ENCODE peak calls at places on chromosomes 7 and 10, in four cellular contexts. G, B, O and E are unnamed samples.

GRCh38 chr7:102472126-102473041 is 6.3 kb downstream of the POLR2J start:
- DNase-seq in O (no peak), G (no peak), B (no peak), E (no peak)

GRCh38 chr10:6191569-6191968 is 11.2 kb upstream of the PFKFB3 start:
- DNase-seq in B (no peak), G (no peak), O (no peak), E (no peak)

GRCh38 chr7:28200598-28200997 is 20.0 kb upstream of the JAZF1 start:
- DNase-seq in G (no peak), B (no peak), O (no peak), E (no peak)

GRCh38 chr7:103447073-103447960 is 1.3 kb upstream of the SLC26A5 start:
- DNase-seq in G (no peak), B (no peak), O (peak; percentile 44), E (no peak)

GRCh38 chr7:76231071-76231470 is 29.4 kb downstream of the SRRM3 start:
- DNase-seq in G (no peak), O (no peak), B (no peak), E (no peak)

GRCh38 chr10:61284222-61284890 is 168.8 kb downstream of the TMEM26 start:
- DNase-seq in B (no peak), G (no peak), O (peak; percentile 53), E (no peak)

GRCh38 chr10:33401300-33401699 is 66.8 kb upstream of the NRP1 start:
- DNase-seq in B (no peak), O (no peak), G (no peak), E (no peak)

GRCh38 chr10:102579206-102579790 is 65.0 kb upstream of the TRIM8 start:
- DNase-seq in G (no peak), O (no peak), B (no peak), E (no peak)

GRCh38 chr10:70162892-70163201 is 7.5 kb downstream of the SAR1A start:
- DNase-seq in O (no peak), B (no peak), G (no peak), E (no peak)

GRCh38 chr7:47934831-47935230 is 13.4 kb downstream of the PKD1L1 start:
- DNase-seq in G (no peak), O (no peak), B (no peak), E (no peak)

GRCh38 chr7:44152971-44153947 is 12.1 kb upstream of the MYL7 start:
- DNase-seq in O (no peak), G (no peak), B (no peak), E (no peak)

GRCh38 chr10:121158988-121159579 is 307.9 kb downstream of the WDR11 start:
- DNase-seq in O (peak; percentile 6), G (no peak), B (no peak), E (no peak)

GRCh38 chr10:59872892-59873463 is 33.4 kb downstream of the CCDC6 start:
- DNase-seq in G (peak; percentile 93), B (peak; percentile 92), O (peak; percentile 55), E (peak; percentile 6)

GRCh38 chr7:152504816-152505215 is 69.0 kb upstream of the KMT2C start:
- DNase-seq in G (no peak), B (no peak), O (no peak), E (no peak)

GRCh38 chr7:152505606-152506005 is 69.8 kb upstream of the KMT2C start:
- DNase-seq in O (no peak), B (no peak), G (no peak), E (no peak)

GRCh38 chr7:152504367-152504766 is 68.6 kb upstream of the KMT2C start:
- DNase-seq in G (no peak), B (no peak), O (no peak), E (no peak)

GRCh38 chr7:152501506-152501905 is 65.7 kb upstream of the KMT2C start:
- DNase-seq in G (no peak), O (no peak), B (no peak), E (no peak)

DNA sequence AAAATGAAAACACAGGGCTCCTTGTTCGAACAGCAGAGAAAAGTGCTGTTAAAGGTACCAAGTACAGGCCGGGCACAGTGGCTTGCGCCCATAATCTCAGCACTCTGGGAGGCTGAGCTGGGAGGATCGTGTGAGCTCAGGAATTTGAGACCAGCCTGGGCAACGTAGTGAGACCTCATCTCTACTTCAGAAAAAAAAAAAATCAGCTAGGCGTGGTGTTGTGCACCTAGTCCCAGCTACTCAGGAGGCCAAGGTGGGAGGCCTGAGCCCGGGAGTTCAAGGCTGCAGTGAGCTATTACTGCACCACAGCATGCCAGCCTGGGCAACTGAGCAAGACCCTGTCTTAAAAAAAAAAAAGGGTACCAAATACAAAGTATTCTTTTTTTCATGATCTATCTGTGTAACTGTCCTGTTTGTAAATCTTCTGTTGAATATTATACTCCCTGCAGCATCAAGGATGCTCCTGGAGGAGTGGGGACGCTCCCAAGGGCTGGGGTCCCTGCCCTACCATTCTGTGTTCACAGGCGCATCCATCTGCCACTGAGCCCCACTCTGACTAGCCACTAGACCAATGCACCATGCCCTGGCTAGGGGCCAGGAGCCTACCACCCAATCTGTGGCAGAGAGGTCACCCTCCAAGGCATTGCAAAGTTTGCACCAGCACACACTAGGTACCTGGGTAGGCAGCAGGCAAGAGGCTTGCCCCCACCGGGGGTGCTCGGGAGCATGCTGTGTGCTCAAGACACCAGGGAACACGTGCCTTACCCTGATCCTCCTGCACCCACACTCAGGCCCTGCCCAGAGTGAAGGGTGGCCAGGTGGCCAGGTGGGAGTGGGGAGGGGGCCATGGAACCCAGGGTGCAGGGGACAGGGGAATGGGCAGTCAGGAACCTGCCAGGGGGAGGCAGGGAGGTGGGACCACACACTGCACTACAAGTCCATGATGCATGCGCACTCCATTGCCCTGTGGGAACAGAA is 67.3 kb upstream of the KMT2C start:
- DNase-seq in O (no peak), B (no peak), G (no peak), E (no peak)
- H3K9me3 ChIP-seq in O (no peaks in the 10 kb centered on the region), B (no peaks in the 10 kb centered on the region), G (no peaks in the 10 kb centered on the region), E (no peaks in the 10 kb centered on the region)

DNA sequence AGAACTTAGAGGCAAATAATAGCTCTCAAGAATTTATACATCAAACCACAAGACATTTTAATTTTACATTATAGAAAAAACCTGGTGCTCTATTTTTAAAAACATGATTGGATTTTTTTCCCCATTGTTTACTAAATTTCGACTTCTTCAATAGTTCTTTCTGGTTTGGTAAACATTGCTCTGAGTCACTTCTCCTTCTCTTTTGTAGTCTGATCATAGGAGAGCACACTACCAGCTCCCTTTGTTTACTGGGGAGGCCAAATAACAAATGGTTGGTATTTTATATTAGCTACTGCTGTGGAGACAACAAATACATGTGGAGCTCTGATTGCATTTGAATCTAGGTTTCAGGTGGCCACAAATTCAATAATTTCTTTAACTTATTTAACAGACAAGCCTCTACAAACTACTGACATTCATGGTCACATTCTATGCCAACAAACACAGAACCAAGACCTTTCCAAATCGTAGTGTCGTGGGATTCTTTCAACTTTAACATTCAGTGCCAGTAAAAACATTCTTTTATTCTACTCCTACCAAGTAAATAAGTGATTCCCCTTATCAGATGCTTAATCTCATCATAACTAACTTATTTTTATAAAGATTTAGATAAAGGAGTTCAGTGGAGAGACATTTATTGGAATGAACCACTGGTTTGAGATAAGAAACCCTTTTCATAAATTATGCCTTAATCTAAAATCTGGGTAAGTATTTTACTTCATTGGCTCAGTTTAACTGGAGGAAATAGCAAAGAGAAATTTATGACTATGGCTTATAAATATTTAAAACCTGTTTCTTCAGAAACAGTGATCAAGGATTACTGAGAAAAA is 17.7 kb upstream of the FXYD4 start:
- DNase-seq in G (no peak), O (no peak), B (no peak), E (no peak)
- H3K9me3 ChIP-seq in G (no peaks in the 10 kb centered on the region), O (no peaks in the 10 kb centered on the region), B (no peaks in the 10 kb centered on the region), E (no peaks in the 10 kb centered on the region)

GRCh38 chr7:157255201-157255606 is 81.6 kb upstream of the DNAJB6 start:
- DNase-seq in G (no peak), O (no peak), B (no peak), E (no peak)
- H3K9me3 ChIP-seq in G (no peaks in the 10 kb centered on the region), O (no peaks in the 10 kb centered on the region), B (no peaks in the 10 kb centered on the region), E (no peaks in the 10 kb centered on the region)

GRCh38 chr7:64997927-64998391 is 7.1 kb upstream of the ZNF117 start:
- DNase-seq in O (no peak), G (peak; percentile 80), B (no peak), E (no peak)
- H3K9me3 ChIP-seq in O (peaks cover 13% of the 10 kb centered on the region), G (peaks cover 24% of the 10 kb centered on the region), B (no peaks in the 10 kb centered on the region), E (peaks cover 42% of the 10 kb centered on the region)

GRCh38 chr10:131856441-131857094 is 44.2 kb upstream of the PPP2R2D start:
- DNase-seq in B (no peak), G (peak; percentile 49), O (no peak), E (no peak)
- H3K9me3 ChIP-seq in B (no peaks in the 10 kb centered on the region), G (no peaks in the 10 kb centered on the region), O (no peaks in the 10 kb centered on the region), E (no peaks in the 10 kb centered on the region)

GRCh38 chr7:50671397-50671796 is 106.2 kb upstream of the DDC start:
- DNase-seq in O (no peak), G (no peak), B (no peak), E (no peak)
- H3K9me3 ChIP-seq in O (no peaks in the 10 kb centered on the region), G (no peaks in the 10 kb centered on the region), B (no peaks in the 10 kb centered on the region), E (no peaks in the 10 kb centered on the region)

GRCh38 chr7:280461-280860 is 9.5 kb upstream of the FOXL3 start:
- DNase-seq in O (no peak), G (no peak), B (no peak), E (no peak)

GRCh38 chr7:276230-276835 is 13.6 kb upstream of the FOXL3 start:
- DNase-seq in G (no peak), O (no peak), B (no peak), E (no peak)

GRCh38 chr7:277228-277627 is 12.7 kb upstream of the FOXL3 start:
- DNase-seq in B (no peak), O (no peak), G (no peak), E (no peak)

GRCh38 chr7:279821-280220 is 10.1 kb upstream of the FOXL3 start:
- DNase-seq in B (no peak), O (no peak), G (no peak), E (no peak)

DNA sequence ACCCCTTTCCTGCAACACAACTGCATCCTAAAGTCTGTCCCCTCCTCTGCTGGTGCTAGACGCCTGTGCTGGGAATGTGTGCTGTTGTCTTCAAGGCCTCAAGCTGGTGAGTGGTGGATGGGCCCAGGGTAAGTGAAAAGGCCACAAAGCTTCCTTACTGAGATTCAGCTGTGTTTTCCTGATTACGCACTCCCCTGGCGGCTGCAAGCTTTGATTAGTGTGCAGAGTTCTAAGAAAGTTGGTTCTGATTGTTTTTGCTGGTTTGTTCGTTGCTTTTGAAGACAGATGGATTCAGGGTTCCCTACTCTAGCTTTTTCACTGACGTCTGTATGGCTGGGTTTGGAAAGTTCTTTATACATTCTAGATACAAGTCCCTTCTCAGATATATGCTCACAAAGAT is 11.9 kb upstream of the FOXL3 start:
- DNase-seq in O (no peak), B (no peak), G (no peak), E (no peak)
- H3K9me3 ChIP-seq in O (peaks cover 19% of the 10 kb centered on the region), B (peaks cover 8% of the 10 kb centered on the region), G (peaks cover 7% of the 10 kb centered on the region), E (peaks cover 26% of the 10 kb centered on the region)